ENCODE peak calls at places on chromosome 4, in four cellular contexts. L is prostate gland, R is neural crest cell, X is HFF-Myc. Z is an unnamed sample.

GRCh38 chr4:82785248-82786003 is 13.2 kb downstream of the SCD5 start:
- DNase-seq in L (no peak), R (no peak), X (peak), Z (no peak)

GRCh38 chr4:76748649-76749048 is 149.3 kb downstream of the SOWAHB start:
- DNase-seq in L (peak), X (no peak), R (no peak), Z (peak)

GRCh38 chr4:100174985-100175383 is 15.3 kb downstream of the DDIT4L start:
- DNase-seq in L (no peak), R (no peak), X (no peak), Z (no peak)

GRCh38 chr4:15158410-15159091 is 156.3 kb downstream of the CPEB2 start:
- DNase-seq in X (no peak), L (no peak), R (no peak), Z (no peak)

GRCh38 chr4:126859314-126859713 is 773.4 kb upstream of the INTU start:
- DNase-seq in R (no peak), L (no peak), X (no peak), Z (no peak)

GRCh38 chr4:152479428-152480026 is 56.4 kb downstream of the FBXW7 start:
- DNase-seq in R (no peak), X (no peak), L (no peak), Z (no peak)

GRCh38 chr4:20528508-20528907 is 171.8 kb upstream of the PACRGL start:
- DNase-seq in R (no peak), L (no peak), X (no peak), Z (no peak)

GRCh38 chr4:8182858-8183725 is 16.0 kb upstream of the SH3TC1 start:
- DNase-seq in L (peak), R (no peak), X (no peak), Z (no peak)

GRCh38 chr4:48945981-48946380 is 39.4 kb upstream of the OCIAD2 start:
- DNase-seq in L (no peak), X (no peak), R (no peak), Z (no peak)

GRCh38 chr4:152537881-152538280 is 2.0 kb upstream of the FBXW7 start:
- DNase-seq in R (no peak), L (no peak), X (no peak), Z (no peak)

GRCh38 chr4:42302348-42302747 is 94.9 kb upstream of the SHISA3 start:
- DNase-seq in X (no peak), R (peak), L (peak), Z (no peak)

GRCh38 chr4:38654273-38654672 is 9.7 kb upstream of the KLF3 start:
- DNase-seq in L (no peak), X (no peak), R (no peak), Z (no peak)

GRCh38 chr4:83329521-83330105 is 5.0 kb downstream of the HPSE start:
- DNase-seq in X (no peak), L (no peak), R (no peak), Z (no peak)

GRCh38 chr4:4216668-4217067 is 10.1 kb downstream of the OTOP1 start:
- DNase-seq in R (no peak), X (peak), L (no peak), Z (no peak)

GRCh38 chr4:159097785-159098184 is 5.1 kb upstream of the RAPGEF2 start:
- DNase-seq in L (no peak), X (no peak), R (no peak), Z (no peak)

GRCh38 chr4:53541577-53542206 is 49.6 kb downstream of the LNX1 start:
- DNase-seq in L (no peak), R (no peak), X (peak), Z (no peak)

GRCh38 chr4:119655111-119655837 is 26.7 kb upstream of the PDE5A start:
- DNase-seq in X (no peak), L (no peak), R (no peak), Z (no peak)

GRCh38 chr4:37902212-37902611 is 11.3 kb downstream of the TBC1D1 start:
- DNase-seq in X (no peak), L (peak), R (no peak), Z (no peak)

GRCh38 chr4:38161208-38162113 is 201.3 kb downstream of the PTTG2 start:
- DNase-seq in L (no peak), X (no peak), R (no peak), Z (no peak)

GRCh38 chr4:189912170-189912569 is 28.5 kb upstream of the FRG1 start:
- DNase-seq in L (no peak), X (no peak), R (no peak), Z (no peak)

GRCh38 chr4:100317032-100317864 is 127.0 kb upstream of the DDIT4L start:
- DNase-seq in X (no peak), R (no peak), L (no peak), Z (no peak)

GRCh38 chr4:86306816-86307215 is 53.0 kb downstream of the MAPK10 start:
- DNase-seq in X (peak), R (no peak), L (no peak), Z (no peak)

GRCh38 chr4:20194079-20195013 is 57.4 kb upstream of the SLIT2 start:
- DNase-seq in L (no peak), R (no peak), X (peak), Z (no peak)

GRCh38 chr4:34953145-34953799 is 1291.0 kb downstream of the ARAP2 start:
- DNase-seq in L (no peak), X (peak), R (no peak), Z (no peak)
- TF ChIP-seq CTCF in L (no peak), X (peak), R (no peak), Z (no peak)

GRCh38 chr4:13881880-13882279 is 254.4 kb upstream of the BOD1L1 start:
- DNase-seq in L (no peak), X (no peak), R (no peak), Z (no peak)
- TF ChIP-seq CTCF in L (no peak), X (no peak), R (no peak), Z (no peak)

GRCh38 chr4:111941957-111942356 is 203.3 kb upstream of the FAM241A start:
- DNase-seq in X (no peak), R (no peak), L (no peak), Z (no peak)

GRCh38 chr4:111933703-111934102 is 211.6 kb upstream of the FAM241A start:
- DNase-seq in X (no peak), L (no peak), R (no peak), Z (no peak)

GRCh38 chr4:111934294-111934693 is 211.0 kb upstream of the FAM241A start:
- DNase-seq in R (no peak), L (no peak), X (no peak), Z (no peak)

DNA sequence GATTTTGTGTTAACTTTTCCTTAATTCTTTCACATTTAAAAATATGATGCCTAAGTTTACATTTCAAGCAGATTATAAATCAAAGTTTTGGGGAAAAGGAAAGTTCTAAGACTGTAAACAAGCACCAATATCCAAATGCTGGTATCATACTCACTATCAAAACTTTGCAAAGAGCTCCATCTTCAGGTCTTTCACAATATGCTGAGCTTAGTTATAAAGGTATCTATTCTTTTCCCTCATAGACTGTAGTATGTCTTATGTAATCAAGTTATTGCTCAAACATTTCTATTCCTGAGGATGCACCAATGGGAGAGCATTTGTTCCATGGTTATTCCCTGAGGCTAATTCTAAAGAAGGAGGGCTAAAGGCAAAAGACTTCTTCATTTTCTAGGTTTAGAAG is 207.9 kb upstream of the FAM241A start:
- DNase-seq in L (no peak), R (no peak), X (no peak), Z (peak)
- TF ChIP-seq CTCF in L (peak), R (peak), X (peak), Z (peak)

GRCh38 chr4:173169178-173169427 is 492 bp downstream of the GALNT7 start:
- DNase-seq in X (no peak), R (no peak), L (peak), Z (no peak)
- TF ChIP-seq CTCF in X (no peak), R (no peak), L (no peak), Z (no peak)

GRCh38 chr4:185015108-185015507 is 3.2 kb upstream of the HELT start:
- DNase-seq in L (no peak), X (no peak), R (no peak), Z (no peak)
- TF ChIP-seq CTCF in L (no peak), X (no peak), R (no peak), Z (no peak)

GRCh38 chr4:88731359-88731758 is 33.7 kb upstream of the NAP1L5 start:
- DNase-seq in R (no peak), X (no peak), L (no peak), Z (no peak)
- TF ChIP-seq CTCF in R (no peak), X (no peak), L (no peak), Z (no peak)

DNA sequence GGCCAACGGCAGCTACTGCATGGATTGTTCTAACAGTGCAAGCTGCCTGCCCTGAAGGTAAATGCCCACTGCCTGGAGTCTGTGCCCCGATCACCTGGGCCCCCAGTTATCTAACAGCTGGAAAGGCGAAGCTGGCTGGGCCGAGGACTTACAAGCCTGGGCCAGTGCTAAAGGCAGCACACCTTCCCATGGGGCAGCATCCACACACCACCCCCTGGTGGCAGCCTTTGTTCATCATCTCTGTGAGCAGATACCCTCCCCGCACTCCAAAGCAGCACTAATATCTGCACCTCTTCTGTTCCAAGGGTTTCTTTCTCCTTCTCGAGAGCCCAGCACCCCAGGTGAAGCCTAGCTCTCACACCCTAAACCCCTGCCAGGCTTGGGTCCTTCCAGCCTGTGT is 7.6 kb downstream of the SLC2A9 start:
- DNase-seq in X (no peak), R (peak), L (peak), Z (peak)
- TF ChIP-seq CTCF in X (peak), R (peak), L (peak), Z (peak)

GRCh38 chr4:148030486-148030885 is 298.6 kb downstream of the ARHGAP10 start:
- DNase-seq in L (no peak), R (no peak), X (no peak), Z (no peak)
- TF ChIP-seq CTCF in L (no peak), R (no peak), X (no peak), Z (no peak)

Z was measured in GM13977.